ENCODE peak calls at places on chromosomes 13 and 19, in seven cellular contexts. Z is mammary epithelial cell, O is trophoblast cell, K is neural progenitor cell, S is astrocyte, L is fibroblast of lung, T is neuronal stem cell. Q is an unnamed sample.

GRCh38 chr19:7637374-7638256 is 705 bp downstream of the STXBP2 start:
- DNase-seq in Z (peak; percentile 8), O (peak; percentile 59), K (peak; percentile 36), S (no peak), L (no peak), T (no peak), Q (no peak)

GRCh38 chr13:33172911-33173310 is 112.6 kb downstream of the STARD13 start:
- DNase-seq in Z (peak; percentile 37), O (peak; percentile 79), K (no peak), S (no peak), L (peak; percentile 40), T (no peak), Q (no peak)

GRCh38 chr19:15368798-15369593 is 10.6 kb downstream of the AKAP8 start:
- DNase-seq in Z (no peak), O (no peak), K (no peak), S (no peak), L (no peak), T (no peak), Q (no peak)

GRCh38 chr19:41192574-41193419 is at the start of gene CYP2S1:
- DNase-seq in Z (peak; percentile 28), O (peak; percentile 35), K (peak; percentile 89), S (no peak), L (no peak), T (no peak), Q (no peak)

GRCh38 chr13:75478659-75479058 is 3.3 kb downstream of the TBC1D4 start:
- DNase-seq in Z (no peak), O (no peak), K (no peak), S (no peak), L (no peak), T (no peak), Q (no peak)

GRCh38 chr19:10379880-10380310 is 477 bp downstream of the TYK2 start:
- DNase-seq in Z (no peak), O (no peak), K (no peak), S (no peak), L (no peak), T (no peak), Q (no peak)

GRCh38 chr13:30900952-30901749 is 4.9 kb upstream of the MEDAG start:
- DNase-seq in Z (no peak), O (no peak), K (no peak), S (no peak), L (no peak), T (no peak), Q (no peak)

GRCh38 chr13:50866817-50867640 is 23.5 kb upstream of the DLEU7 start:
- DNase-seq in Z (no peak), O (no peak), K (no peak), S (peak; percentile 10), L (peak; percentile 13), T (no peak), Q (no peak)

GRCh38 chr19:5823579-5824281 is 15.8 kb downstream of the FUT6 start:
- DNase-seq in Z (no peak), O (peak; percentile 70), K (no peak), S (no peak), L (no peak), T (no peak), Q (no peak)

GRCh38 chr13:37413161-37413560 is 185.4 kb downstream of the POSTN start:
- DNase-seq in Z (no peak), O (no peak), K (no peak), S (no peak), L (no peak), T (no peak), Q (no peak)

GRCh38 chr19:17234911-17235617 is 9.0 kb downstream of the OCEL1 start:
- DNase-seq in Z (peak; percentile 27), O (peak; percentile 64), K (peak; percentile 76), S (no peak), L (peak; percentile 37), T (no peak), Q (no peak)

GRCh38 chr13:95156208-95156607 is 145.0 kb downstream of the ABCC4 start:
- DNase-seq in Z (no peak), O (no peak), K (no peak), S (no peak), L (peak; percentile 16), T (no peak), Q (no peak)

GRCh38 chr19:10826236-10826635 is 9.8 kb downstream of the TMED1 start:
- DNase-seq in Z (no peak), O (peak; percentile 61), K (no peak), S (no peak), L (no peak), T (no peak), Q (no peak)

GRCh38 chr19:41896581-41896942 is 13.6 kb downstream of the ARHGEF1 start:
- DNase-seq in Z (no peak), O (no peak), K (no peak), S (no peak), L (no peak), T (no peak), Q (no peak)

DNA sequence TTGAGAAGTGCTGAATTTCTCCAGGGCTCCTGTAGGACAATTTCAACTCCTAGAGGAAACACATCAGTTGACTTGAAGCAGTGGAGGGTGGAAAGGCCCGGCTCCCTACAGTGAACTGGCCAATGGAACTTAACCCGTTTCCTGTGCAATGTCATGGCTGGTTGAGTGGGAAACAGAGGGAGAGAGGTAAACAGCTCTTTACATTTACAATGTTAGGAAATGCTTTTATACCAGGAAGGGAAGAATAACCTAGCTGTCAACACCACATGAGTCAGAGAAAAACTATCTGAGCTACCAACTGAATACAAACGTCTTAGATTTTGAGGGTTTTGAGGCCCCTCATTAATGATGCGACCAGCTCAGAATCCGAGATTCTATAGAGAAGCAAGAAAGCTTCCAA is 36.7 kb downstream of the CARD8 start:
- DNase-seq in Z (no peak), O (no peak), K (no peak), S (no peak), L (no peak), T (no peak), Q (no peak)
- H3K36me3 ChIP-seq in Z (no peaks in the 10 kb centered on the region), O (no peaks in the 10 kb centered on the region), K (no peaks in the 10 kb centered on the region), S (peaks cover 2% of the 10 kb centered on the region), L (no peaks in the 10 kb centered on the region), T (peaks cover 73% of the 10 kb centered on the region), Q (no peaks in the 10 kb centered on the region)

GRCh38 chr19:954672-955494 is 29.0 kb downstream of the ARID3A start:
- DNase-seq in Z (no peak), O (peak; percentile 82), K (peak; percentile 63), S (no peak), L (no peak), T (no peak), Q (no peak)
- H3K9ac ChIP-seq in Z (no peak overlapping the region), O (no peak overlapping the region), K (no peak overlapping the region), S (no peak overlapping the region), L (no peak overlapping the region), T (peak overlapping the region; percentile 73), Q (no peak overlapping the region)

GRCh38 chr19:54105796-54106195 is 3.1 kb downstream of the NDUFA3 start:
- DNase-seq in Z (no peak), O (no peak), K (no peak), S (no peak), L (no peak), T (no peak), Q (no peak)

GRCh38 chr19:54108496-54108895 is 5.8 kb downstream of the NDUFA3 start:
- DNase-seq in Z (no peak), O (no peak), K (no peak), S (no peak), L (no peak), T (no peak), Q (no peak)

GRCh38 chr19:54104998-54105715 is 2.5 kb downstream of the NDUFA3 start:
- DNase-seq in Z (no peak), O (no peak), K (no peak), S (no peak), L (no peak), T (no peak), Q (no peak)

GRCh38 chr19:54107876-54108490 is 5.3 kb downstream of the NDUFA3 start:
- DNase-seq in Z (no peak), O (no peak), K (no peak), S (no peak), L (no peak), T (no peak), Q (no peak)

GRCh38 chr19:54106716-54107115 is 4.1 kb downstream of the NDUFA3 start:
- DNase-seq in Z (no peak), O (no peak), K (no peak), S (no peak), L (no peak), T (no peak), Q (no peak)
- H3K36me3 ChIP-seq in Z (peaks cover 8% of the 10 kb centered on the region), O (peaks cover 56% of the 10 kb centered on the region), K (no peaks in the 10 kb centered on the region), S (peaks cover 5% of the 10 kb centered on the region), L (peaks cover 12% of the 10 kb centered on the region), T (peaks cover 58% of the 10 kb centered on the region), Q (peaks cover 23% of the 10 kb centered on the region)

DNA sequence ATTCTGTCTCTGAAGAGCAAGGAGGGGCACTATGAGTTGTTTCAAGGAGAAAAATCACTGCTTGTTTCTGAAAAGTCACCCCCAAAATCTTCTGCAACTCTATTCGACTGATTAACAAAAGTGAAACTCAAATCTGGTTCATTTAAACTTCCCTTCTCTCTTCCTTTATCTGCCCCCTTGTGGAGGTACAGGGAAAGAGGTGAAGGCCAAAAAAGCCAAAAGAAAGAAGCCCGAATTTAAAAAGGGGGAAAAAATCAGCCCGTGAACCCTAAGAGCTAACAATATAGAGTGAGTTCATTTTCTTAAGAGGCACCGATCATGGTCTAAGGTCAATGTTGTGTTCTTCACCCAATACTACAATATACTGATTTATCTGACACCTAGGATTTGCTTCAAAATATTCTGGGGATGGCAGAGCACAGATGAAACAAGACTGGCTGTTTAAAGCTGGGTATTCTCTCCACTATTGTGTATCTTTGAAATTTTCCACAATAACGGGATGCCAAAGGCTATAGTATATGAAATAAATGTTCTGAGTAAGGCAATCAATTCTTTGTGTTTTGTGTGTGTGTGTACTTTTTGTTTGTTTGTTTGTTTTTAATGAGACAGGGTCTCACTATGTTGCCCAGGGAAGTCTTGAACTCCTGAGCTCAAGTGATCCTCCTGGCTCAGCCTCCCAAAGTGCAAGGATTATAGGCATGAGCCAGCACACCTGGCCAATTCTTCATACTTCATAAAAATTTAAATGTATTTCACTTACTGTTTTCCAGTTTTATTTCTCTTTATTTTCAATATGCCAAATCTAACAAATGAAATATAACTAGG is 55.0 kb upstream of the EEF1AKMT1 start:
- DNase-seq in Z (peak; percentile 45), O (peak; percentile 69), K (peak; percentile 72), S (no peak), L (peak; percentile 47), T (peak; percentile 43), Q (no peak)
- H3K9ac ChIP-seq in Z (peak overlapping the region; percentile 36), O (no peak overlapping the region), K (no peak overlapping the region), S (peak overlapping the region; percentile 8), L (no peak overlapping the region), T (no peak overlapping the region), Q (peak overlapping the region; percentile 39)

GRCh38 chr19:3625996-3626472 is 556 bp downstream of the CACTIN start:
- DNase-seq in Z (no peak), O (peak; percentile 29), K (peak; percentile 9), S (peak; percentile 10), L (peak; percentile 18), T (no peak), Q (no peak)
- H3K36me3 ChIP-seq in Z (no peaks in the 10 kb centered on the region), O (peaks cover 27% of the 10 kb centered on the region), K (no peaks in the 10 kb centered on the region), S (no peaks in the 10 kb centered on the region), L (peaks cover 6% of the 10 kb centered on the region), T (peaks cover 28% of the 10 kb centered on the region), Q (peaks cover 5% of the 10 kb centered on the region)

Q was measured in keratinocyte.